ENCODE peak calls at places on chromosomes 6 and 20, in four cellular contexts. L is pancreas, J is heart left ventricle, R is A673. E is an unnamed sample.

GRCh38 chr20:9617940-9618339 is 103.5 kb downstream of the LAMP5 start:
- DNase-seq in L (no peak), J (no peak), R (peak; percentile 55), E (peak; percentile 5)

GRCh38 chr6:20168668-20169633 is 43.3 kb downstream of the MBOAT1 start:
- DNase-seq in L (no peak), J (no peak), R (no peak), E (no peak)

GRCh38 chr20:62103508-62104233 is 18.6 kb upstream of the LSM14B start:
- DNase-seq in L (no peak), J (no peak), R (no peak), E (no peak)

GRCh38 chr6:53290547-53291510 is 57.9 kb downstream of the ELOVL5 start:
- DNase-seq in L (no peak), J (no peak), R (no peak), E (no peak)

GRCh38 chr20:36572701-36573102 is 695 bp upstream of the TGIF2 start:
- DNase-seq in L (no peak), J (no peak), R (peak; percentile 52), E (peak; percentile 36)

GRCh38 chr20:22611636-22612035 is 27.3 kb upstream of the FOXA2 start:
- DNase-seq in L (no peak), J (no peak), R (no peak), E (no peak)

GRCh38 chr6:157255079-157255478 is 68.2 kb downstream of the TMEM242 start:
- DNase-seq in L (no peak), J (no peak), R (no peak), E (no peak)

GRCh38 chr6:70377372-70377771 is 35.9 kb upstream of the FAM135A start:
- DNase-seq in L (no peak), J (no peak), R (no peak), E (no peak)

GRCh38 chr6:158910484-158911075 is 89.4 kb downstream of the RSPH3 start:
- DNase-seq in L (no peak), J (no peak), R (no peak), E (no peak)

GRCh38 chr6:142797159-142797558 is 147.8 kb downstream of the HIVEP2 start:
- DNase-seq in L (no peak), J (no peak), R (no peak), E (no peak)

GRCh38 chr6:135163440-135163738 is 17.7 kb upstream of the MYB start:
- DNase-seq in L (no peak), J (no peak), R (no peak), E (no peak)

GRCh38 chr6:130288065-130288464 is 65.3 kb upstream of the SAMD3 start:
- DNase-seq in L (no peak), J (no peak), R (no peak), E (no peak)

GRCh38 chr6:41921712-41921998 is 356 bp downstream of the BYSL start:
- DNase-seq in L (no peak), J (no peak), R (no peak), E (no peak)

GRCh38 chr20:18548465-18548864 is 18.8 kb upstream of the SMIM26 start:
- DNase-seq in L (no peak), J (no peak), R (no peak), E (no peak)

GRCh38 chr6:31907158-31907813 is 5.4 kb upstream of the ZBTB12 start:
- DNase-seq in L (no peak), J (no peak), R (peak; percentile 63), E (no peak)

GRCh38 chr20:23132930-23133559 is 46.9 kb upstream of the CD93 start:
- DNase-seq in L (peak; percentile 27), J (no peak), R (no peak), E (no peak)

GRCh38 chr20:13453367-13453766 is 185.4 kb downstream of the TASP1 start:
- DNase-seq in L (no peak), J (no peak), R (no peak), E (no peak)

GRCh38 chr6:166463363-166464067 is 80.8 kb upstream of the MPC1 start:
- DNase-seq in L (no peak), J (no peak), R (no peak), E (no peak)

GRCh38 chr6:166465671-166466087 is 82.9 kb upstream of the MPC1 start:
- DNase-seq in L (no peak), J (no peak), R (peak; percentile 14), E (peak; percentile 60)

GRCh38 chr6:166462461-166463135 is 79.9 kb upstream of the MPC1 start:
- DNase-seq in L (no peak), J (no peak), R (no peak), E (no peak)

GRCh38 chr6:166464418-166465400 is 82.0 kb upstream of the MPC1 start:
- DNase-seq in L (no peak), J (no peak), R (no peak), E (no peak)

DNA sequence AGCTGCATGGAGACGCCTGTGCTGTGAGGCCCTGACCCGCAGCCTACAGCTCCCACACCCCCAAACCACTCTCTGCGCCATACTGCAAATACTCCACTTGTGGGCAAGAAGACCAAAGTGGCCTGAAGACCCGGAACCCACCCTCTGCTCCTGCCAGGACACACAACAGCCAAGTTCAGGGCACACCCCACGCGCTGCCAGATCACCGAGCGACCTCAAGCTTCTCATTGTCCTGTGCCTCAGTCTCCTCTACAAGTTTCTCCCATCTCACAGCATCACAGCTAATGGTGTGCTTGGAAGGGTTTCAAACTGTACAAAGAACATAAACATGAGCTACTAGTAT is 81.3 kb upstream of the MPC1 start:
- DNase-seq in L (no peak), J (no peak), R (no peak), E (no peak)
- TF ChIP-seq CTCF in L (no peak), J (no peak), R (no peak), E (no peak)

GRCh38 chr6:111894272-111894671 is 21.0 kb upstream of the FYN start:
- DNase-seq in L (no peak), J (no peak), R (no peak), E (peak; percentile 66)

GRCh38 chr6:111890981-111891380 is 17.7 kb upstream of the FYN start:
- DNase-seq in L (no peak), J (no peak), R (no peak), E (no peak)

GRCh38 chr6:111892431-111892830 is 19.2 kb upstream of the FYN start:
- DNase-seq in L (no peak), J (no peak), R (no peak), E (no peak)

GRCh38 chr6:111898452-111898851 is 25.2 kb upstream of the FYN start:
- DNase-seq in L (no peak), J (no peak), R (no peak), E (no peak)

GRCh38 chr6:111894951-111895350 is 21.7 kb upstream of the FYN start:
- DNase-seq in L (no peak), J (no peak), R (no peak), E (no peak)
- TF ChIP-seq CTCF in L (no peak), J (no peak), R (no peak), E (no peak)

DNA sequence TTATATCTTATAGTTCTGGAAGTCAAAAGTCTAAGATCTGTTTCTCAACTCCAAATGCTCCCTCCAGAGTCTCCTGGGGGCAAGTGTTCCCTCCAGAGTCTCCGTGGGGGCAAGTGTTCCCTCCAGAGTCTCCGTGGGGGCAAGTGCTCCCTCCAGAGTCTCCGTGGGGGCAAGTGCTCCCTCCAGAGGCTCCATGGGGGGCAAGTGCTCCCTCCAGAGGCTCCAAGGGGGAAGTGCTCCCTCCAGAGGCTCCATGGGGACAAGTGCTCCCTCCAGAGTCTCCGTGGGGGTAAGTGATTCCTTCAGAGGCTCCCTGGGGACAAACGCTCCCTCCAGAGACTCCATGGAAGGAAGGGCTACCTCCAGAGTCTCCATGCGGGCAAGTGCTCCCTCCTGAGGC is 34.0 kb upstream of the THBS2 start:
- DNase-seq in L (no peak), J (no peak), R (peak; percentile 16), E (no peak)
- TF ChIP-seq CTCF in L (no peak), J (no peak), R (peak; percentile 13), E (peak; percentile 47)

DNA sequence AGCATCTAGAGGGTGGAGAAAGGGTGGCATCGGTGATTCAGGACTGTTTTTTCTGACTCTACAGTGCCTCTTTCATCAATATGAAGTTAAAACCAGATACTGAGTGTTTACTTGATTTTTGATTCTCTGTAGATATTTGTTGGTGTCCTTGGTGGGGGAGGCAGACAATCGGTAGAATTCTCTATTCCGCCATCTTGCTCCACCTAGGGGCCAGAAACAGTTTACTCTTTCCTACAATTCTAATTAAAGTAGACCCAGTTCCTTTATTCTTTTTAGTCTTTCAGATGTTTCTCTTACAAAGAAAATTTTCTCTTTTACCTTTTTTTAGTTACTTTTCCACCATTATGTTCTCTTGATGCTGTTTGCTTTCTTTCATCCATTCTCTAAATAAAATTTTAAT is 162.1 kb upstream of the RAB32 start:
- DNase-seq in L (no peak), J (no peak), R (peak; percentile 20), E (no peak)
- TF ChIP-seq CTCF in L (no peak), J (no peak), R (peak; percentile 52), E (peak; percentile 58)

GRCh38 chr6:63806573-63806913 is 170.9 kb downstream of the PHF3 start:
- DNase-seq in L (no peak), J (no peak), R (no peak), E (no peak)
- TF ChIP-seq CTCF in L (no peak), J (no peak), R (no peak), E (no peak)

DNA sequence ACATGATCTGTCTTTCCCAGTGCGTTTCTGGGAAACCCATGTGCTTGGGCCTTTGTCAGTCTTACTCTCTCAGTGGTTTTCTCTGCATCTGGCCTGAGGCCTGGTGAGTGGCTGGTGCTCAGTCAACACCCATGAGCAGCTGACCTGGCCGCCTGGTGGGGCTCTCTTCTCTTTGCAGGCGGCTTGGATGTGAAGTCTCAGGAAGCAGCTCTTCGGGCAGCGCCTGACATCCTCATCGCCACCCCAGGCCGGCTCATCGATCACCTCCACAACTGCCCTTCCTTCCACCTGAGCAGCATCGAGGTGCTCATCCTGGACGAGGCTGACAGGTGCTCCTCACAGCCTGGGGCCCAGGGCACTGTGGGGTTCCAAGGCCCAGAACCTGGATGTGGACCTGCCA is 10.8 kb downstream of the DDX27 start:
- DNase-seq in L (no peak), J (no peak), R (no peak), E (no peak)
- TF ChIP-seq CTCF in L (no peak), J (no peak), R (no peak), E (no peak)